ENCODE peak calls at places on chromosome 13, in seven cellular contexts. One of them, this sample, is unnamed. For H3K9me3, the result is how much of the 10 kb centered on the place peaks cover.

GRCh38 chr13:31945202-31945978 is 86.2 kb upstream of the FRY start:
- DNase-seq in tibial nerve: peak
- DNase-seq in DND-41: no peak
- DNase-seq in neural progenitor cell: peak
- DNase-seq in RWPE2: peak
- DNase-seq in WERI-Rb-1: no peak
- DNase-seq in Panc1: no peak
- DNase-seq in this sample: peak

GRCh38 chr13:71880753-71881541 is 13.9 kb upstream of the DACH1 start:
- DNase-seq in Panc1: no peak
- DNase-seq in RWPE2: no peak
- DNase-seq in tibial nerve: no peak
- DNase-seq in WERI-Rb-1: no peak
- DNase-seq in DND-41: no peak
- DNase-seq in neural progenitor cell: no peak
- DNase-seq in this sample: no peak

GRCh38 chr13:33454844-33455256 is 169.3 kb upstream of the STARD13 start:
- DNase-seq in RWPE2: no peak
- DNase-seq in tibial nerve: no peak
- DNase-seq in neural progenitor cell: no peak
- DNase-seq in WERI-Rb-1: no peak
- DNase-seq in Panc1: no peak
- DNase-seq in DND-41: no peak
- DNase-seq in this sample: no peak

GRCh38 chr13:100977841-100978240 is 303.2 kb upstream of the TMTC4 start:
- DNase-seq in Panc1: no peak
- DNase-seq in neural progenitor cell: no peak
- DNase-seq in WERI-Rb-1: no peak
- DNase-seq in RWPE2: no peak
- DNase-seq in DND-41: no peak
- DNase-seq in tibial nerve: no peak
- DNase-seq in this sample: no peak

GRCh38 chr13:41352935-41353801 is 42.1 kb downstream of the NAA16 start:
- DNase-seq in WERI-Rb-1: no peak
- DNase-seq in Panc1: peak
- DNase-seq in tibial nerve: no peak
- DNase-seq in neural progenitor cell: peak
- DNase-seq in RWPE2: no peak
- DNase-seq in DND-41: peak
- DNase-seq in this sample: no peak

GRCh38 chr13:33153421-33154381 is 131.9 kb downstream of the STARD13 start:
- DNase-seq in tibial nerve: no peak
- DNase-seq in RWPE2: no peak
- DNase-seq in Panc1: no peak
- DNase-seq in DND-41: no peak
- DNase-seq in WERI-Rb-1: no peak
- DNase-seq in neural progenitor cell: peak
- DNase-seq in this sample: peak

GRCh38 chr13:50635504-50635903 is 208.0 kb downstream of the DLEU7 start:
- DNase-seq in RWPE2: no peak
- DNase-seq in tibial nerve: no peak
- DNase-seq in neural progenitor cell: no peak
- DNase-seq in DND-41: no peak
- DNase-seq in Panc1: no peak
- DNase-seq in WERI-Rb-1: no peak
- DNase-seq in this sample: peak

GRCh38 chr13:37340911-37341670 is 235.6 kb upstream of the CSNK1A1L start:
- DNase-seq in neural progenitor cell: no peak
- DNase-seq in tibial nerve: no peak
- DNase-seq in Panc1: no peak
- DNase-seq in WERI-Rb-1: no peak
- DNase-seq in RWPE2: no peak
- DNase-seq in DND-41: no peak
- DNase-seq in this sample: no peak

GRCh38 chr13:83753912-83754624 is 128.2 kb downstream of the SLITRK1 start:
- DNase-seq in WERI-Rb-1: no peak
- DNase-seq in Panc1: no peak
- DNase-seq in neural progenitor cell: no peak
- DNase-seq in tibial nerve: no peak
- DNase-seq in DND-41: peak
- DNase-seq in RWPE2: no peak
- DNase-seq in this sample: no peak

DNA sequence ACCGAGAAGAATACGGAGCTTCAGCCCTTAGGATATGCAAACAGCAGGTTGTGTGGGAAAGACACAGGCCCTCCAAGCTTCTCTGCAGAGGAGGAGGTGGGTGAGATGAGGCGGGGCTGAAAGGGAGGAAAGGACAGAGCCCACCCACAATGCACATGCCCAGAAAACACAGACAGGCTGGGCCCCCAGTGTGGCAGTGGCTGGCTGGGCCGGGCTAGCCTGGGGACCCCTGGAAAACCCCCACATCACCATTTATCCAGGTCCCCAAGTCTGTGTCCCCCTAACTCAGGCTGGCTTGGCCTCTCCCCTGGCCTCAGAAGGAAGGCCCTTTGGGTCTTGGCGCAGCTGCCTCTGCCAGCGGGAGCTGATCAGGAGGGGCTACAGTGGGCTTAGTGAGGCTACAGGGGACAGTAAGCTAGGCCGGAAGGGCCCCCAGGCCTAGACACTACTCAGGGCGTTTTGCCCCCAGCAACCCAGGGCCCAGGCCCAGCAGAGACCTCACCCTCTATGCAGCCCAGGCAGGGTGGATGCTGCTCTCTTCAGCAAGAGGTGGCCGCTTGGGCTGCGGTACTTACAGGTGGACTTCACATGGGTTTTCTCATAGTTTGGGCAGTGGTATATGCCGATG is 119.5 kb downstream of the TUBA3C start:
- DNase-seq in DND-41: no peak
- DNase-seq in tibial nerve: no peak
- DNase-seq in neural progenitor cell: no peak
- DNase-seq in WERI-Rb-1: no peak
- DNase-seq in RWPE2: no peak
- DNase-seq in Panc1: no peak
- DNase-seq in this sample: no peak
- H3K9me3 ChIP-seq in DND-41: under half
- H3K9me3 ChIP-seq in tibial nerve: under half
- H3K9me3 ChIP-seq in neural progenitor cell: under half
- H3K9me3 ChIP-seq in WERI-Rb-1: under half
- H3K9me3 ChIP-seq in RWPE2: under half
- H3K9me3 ChIP-seq in Panc1: under half
- H3K9me3 ChIP-seq in this sample: under half

DNA sequence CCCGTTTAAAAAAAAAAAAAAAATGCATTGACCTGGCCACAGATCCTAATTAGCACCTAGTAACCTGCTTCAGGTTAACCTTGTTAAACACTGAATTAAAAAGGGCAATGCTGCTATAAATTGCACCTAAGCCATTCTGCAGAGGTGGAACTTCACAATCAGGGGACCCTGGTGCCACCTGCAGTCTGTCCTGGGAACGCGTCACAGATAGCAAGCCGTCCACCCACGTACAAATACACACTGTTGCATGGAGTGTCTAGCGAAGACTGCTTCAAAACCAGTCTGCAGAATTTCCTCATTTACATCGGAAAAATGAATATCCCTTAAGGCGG is 169.3 kb downstream of the COL4A1 start:
- DNase-seq in neural progenitor cell: peak
- DNase-seq in DND-41: peak
- DNase-seq in WERI-Rb-1: peak
- DNase-seq in tibial nerve: no peak
- DNase-seq in Panc1: no peak
- DNase-seq in RWPE2: no peak
- DNase-seq in this sample: peak
- TF ChIP-seq CTCF in neural progenitor cell: peak
- TF ChIP-seq CTCF in DND-41: peak
- TF ChIP-seq CTCF in WERI-Rb-1: peak
- TF ChIP-seq CTCF in tibial nerve: peak
- TF ChIP-seq CTCF in Panc1: peak
- TF ChIP-seq CTCF in RWPE2: peak
- TF ChIP-seq CTCF in this sample: peak

GRCh38 chr13:29195459-29195858 is 375.3 kb downstream of the MTUS2 start:
- DNase-seq in tibial nerve: no peak
- DNase-seq in RWPE2: no peak
- DNase-seq in DND-41: peak
- DNase-seq in neural progenitor cell: no peak
- DNase-seq in Panc1: no peak
- DNase-seq in WERI-Rb-1: no peak
- DNase-seq in this sample: no peak
- H3K4me3 ChIP-seq in tibial nerve: no peak
- H3K4me3 ChIP-seq in RWPE2: no peak
- H3K4me3 ChIP-seq in DND-41: no peak
- H3K4me3 ChIP-seq in neural progenitor cell: no peak
- H3K4me3 ChIP-seq in Panc1: no peak
- H3K4me3 ChIP-seq in WERI-Rb-1: no peak
- H3K4me3 ChIP-seq in this sample: no peak

GRCh38 chr13:18998389-18998788 is 183.2 kb downstream of the TUBA3C start:
- DNase-seq in neural progenitor cell: no peak
- DNase-seq in WERI-Rb-1: no peak
- DNase-seq in RWPE2: no peak
- DNase-seq in DND-41: no peak
- DNase-seq in tibial nerve: no peak
- DNase-seq in Panc1: no peak
- DNase-seq in this sample: no peak
- H3K9me3 ChIP-seq in neural progenitor cell: under half
- H3K9me3 ChIP-seq in WERI-Rb-1: under half
- H3K9me3 ChIP-seq in RWPE2: under half
- H3K9me3 ChIP-seq in DND-41: under half
- H3K9me3 ChIP-seq in tibial nerve: under half
- H3K9me3 ChIP-seq in Panc1: under half
- H3K9me3 ChIP-seq in this sample: under half

DNA sequence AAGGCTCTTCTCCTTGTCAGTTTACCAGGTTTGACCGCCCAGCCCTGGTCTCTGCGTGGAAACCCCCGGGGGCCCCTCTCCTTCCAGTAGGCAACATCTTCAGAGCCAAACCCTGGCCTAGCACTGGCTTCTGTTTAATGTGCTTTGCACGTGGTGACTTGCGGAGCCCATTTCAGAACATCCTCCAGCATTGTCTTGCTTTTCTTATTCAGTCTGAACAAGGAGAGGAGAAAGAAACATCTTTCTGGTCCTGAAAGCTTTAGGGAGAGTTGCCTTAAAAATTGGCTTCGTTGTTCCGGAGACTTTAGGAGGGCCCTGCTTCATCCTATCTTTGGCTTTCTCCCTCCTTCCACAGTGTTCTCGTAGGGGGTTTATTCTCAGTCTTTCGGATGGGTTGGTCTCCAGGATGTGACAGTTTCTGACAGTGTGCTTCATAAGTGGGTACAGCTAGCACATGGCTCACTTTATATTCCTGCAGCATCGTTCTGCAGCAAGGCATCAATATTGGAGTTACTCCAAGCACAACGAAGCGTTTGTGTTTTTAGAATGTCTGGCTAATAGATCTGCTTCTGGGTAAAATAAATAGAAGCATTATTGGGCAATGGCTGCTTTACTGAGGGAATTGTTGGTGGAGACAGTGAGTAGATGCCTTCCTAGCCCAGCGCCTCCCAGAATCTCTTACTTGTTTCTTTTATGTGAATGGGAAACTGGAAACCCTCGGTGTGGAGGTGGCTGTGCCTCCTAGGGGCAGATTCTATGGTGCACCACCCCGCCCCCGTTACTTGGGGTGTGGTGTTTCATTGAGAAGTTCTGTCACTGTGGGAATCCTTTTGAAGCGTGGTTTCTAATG is 1.8 kb downstream of the FARP1 start:
- DNase-seq in DND-41: no peak
- DNase-seq in tibial nerve: no peak
- DNase-seq in Panc1: no peak
- DNase-seq in WERI-Rb-1: peak
- DNase-seq in RWPE2: no peak
- DNase-seq in neural progenitor cell: peak
- DNase-seq in this sample: no peak
- TF ChIP-seq CTCF in DND-41: no peak
- TF ChIP-seq CTCF in tibial nerve: no peak
- TF ChIP-seq CTCF in Panc1: peak
- TF ChIP-seq CTCF in WERI-Rb-1: peak
- TF ChIP-seq CTCF in RWPE2: peak
- TF ChIP-seq CTCF in neural progenitor cell: peak
- TF ChIP-seq CTCF in this sample: no peak

DNA sequence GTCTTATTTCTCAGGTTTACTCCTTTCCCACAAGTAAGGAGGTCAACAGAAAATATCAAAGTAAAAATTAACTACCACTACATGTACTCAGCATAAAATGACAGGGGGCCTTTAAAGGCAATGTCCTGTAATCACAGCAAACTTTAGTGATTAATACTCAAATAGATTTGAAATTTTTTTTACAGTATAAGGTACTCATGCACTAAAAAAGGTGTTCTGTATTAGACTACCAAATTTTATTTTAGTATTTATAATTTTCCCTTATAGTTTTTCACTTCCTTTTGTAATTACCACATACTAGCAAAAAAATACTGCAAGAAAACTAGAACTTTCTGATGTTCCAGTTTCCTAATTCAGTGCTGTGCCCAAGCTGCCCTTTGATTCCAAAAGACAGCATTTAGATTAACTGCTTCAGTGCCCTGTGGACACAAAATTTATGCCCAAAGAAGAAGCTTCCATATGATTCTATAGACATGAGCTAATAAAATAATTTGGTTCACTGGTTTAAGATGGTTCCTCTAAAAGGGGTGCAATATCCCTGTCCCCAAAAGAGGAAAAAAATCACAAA is 70.6 kb downstream of the KLF12 start:
- DNase-seq in Panc1: no peak
- DNase-seq in WERI-Rb-1: no peak
- DNase-seq in RWPE2: no peak
- DNase-seq in tibial nerve: no peak
- DNase-seq in DND-41: no peak
- DNase-seq in neural progenitor cell: no peak
- DNase-seq in this sample: no peak
- H3K4me3 ChIP-seq in Panc1: no peak
- H3K4me3 ChIP-seq in WERI-Rb-1: no peak
- H3K4me3 ChIP-seq in RWPE2: no peak
- H3K4me3 ChIP-seq in tibial nerve: no peak
- H3K4me3 ChIP-seq in DND-41: peak
- H3K4me3 ChIP-seq in neural progenitor cell: no peak
- H3K4me3 ChIP-seq in this sample: no peak

GRCh38 chr13:113411216-113412023 is 41.9 kb downstream of the ADPRHL1 start:
- DNase-seq in RWPE2: peak
- DNase-seq in Panc1: peak
- DNase-seq in DND-41: no peak
- DNase-seq in tibial nerve: no peak
- DNase-seq in neural progenitor cell: peak
- DNase-seq in WERI-Rb-1: peak
- DNase-seq in this sample: peak
- H3K9me3 ChIP-seq in RWPE2: under half
- H3K9me3 ChIP-seq in Panc1: under half
- H3K9me3 ChIP-seq in DND-41: under half
- H3K9me3 ChIP-seq in tibial nerve: under half
- H3K9me3 ChIP-seq in neural progenitor cell: under half
- H3K9me3 ChIP-seq in WERI-Rb-1: under half
- H3K9me3 ChIP-seq in this sample: under half